ENCODE peak calls at places on chromosomes 11 and 22, in nine cellular contexts. D, A, Q, T, B, H, M, E and J are unnamed samples.

GRCh38 chr22:47392729-47393128 is 630.3 kb downstream of the TBC1D22A start:
- DNase-seq in D (no peak), A (no peak), Q (no peak), T (no peak), B (no peak), H (no peak), M (no peak), E (no peak), J (no peak)

GRCh38 chr11:82536706-82537105 is 197.0 kb downstream of the FAM181B start:
- DNase-seq in D (no peak), A (no peak), Q (no peak), T (no peak), B (no peak), H (peak; percentile 78), M (no peak), E (no peak), J (no peak)

GRCh38 chr11:60988658-60989057 is 17.2 kb downstream of the CD6 start:
- DNase-seq in D (no peak), A (no peak), Q (no peak), T (no peak), B (no peak), H (no peak), M (no peak), E (no peak), J (no peak)

GRCh38 chr11:2521681-2522630 is 77.1 kb downstream of the KCNQ1 start:
- DNase-seq in D (no peak), A (no peak), Q (peak; percentile 22), T (no peak), B (peak; percentile 2), H (no peak), M (peak; percentile 11), E (no peak), J (no peak)

GRCh38 chr11:65382804-65383368 is 440 bp upstream of the SLC25A45 start:
- DNase-seq in D (peak; percentile 13), A (no peak), Q (no peak), T (no peak), B (no peak), H (no peak), M (peak; percentile 94), E (peak; percentile 72), J (no peak)

GRCh38 chr11:65355776-65356393 is 1.3 kb downstream of the TIGD3 start:
- DNase-seq in D (peak; percentile 48), A (no peak), Q (peak; percentile 71), T (no peak), B (peak; percentile 39), H (peak; percentile 26), M (no peak), E (no peak), J (no peak)

GRCh38 chr22:44887941-44888366 is 121.9 kb downstream of the PHF21B start:
- DNase-seq in D (no peak), A (no peak), Q (no peak), T (no peak), B (no peak), H (no peak), M (no peak), E (no peak), J (no peak)

GRCh38 chr11:75403037-75403436 is 3.7 kb downstream of the RPS3 start:
- DNase-seq in D (no peak), A (no peak), Q (no peak), T (no peak), B (no peak), H (no peak), M (no peak), E (no peak), J (no peak)

GRCh38 chr11:43818220-43818619 is 62.4 kb upstream of the ALKBH3 start:
- DNase-seq in D (no peak), A (no peak), Q (no peak), T (no peak), B (no peak), H (peak; percentile 99), M (no peak), E (no peak), J (no peak)

GRCh38 chr22:24968066-24968561 is 15.6 kb downstream of the KIAA1671 start:
- DNase-seq in D (peak; percentile 32), A (no peak), Q (no peak), T (no peak), B (no peak), H (peak; percentile 53), M (peak; percentile 82), E (no peak), J (no peak)

GRCh38 chr11:121563900-121564822 is 111.4 kb upstream of the SORL1-AS1 start:
- DNase-seq in D (no peak), A (no peak), Q (no peak), T (no peak), B (no peak), H (no peak), M (no peak), E (no peak), J (no peak)

GRCh38 chr11:2509481-2510001 is 64.7 kb downstream of the KCNQ1 start:
- DNase-seq in D (no peak), A (peak; percentile 1), Q (peak; percentile 80), T (no peak), B (peak; percentile 7), H (no peak), M (peak; percentile 13), E (no peak), J (no peak)

GRCh38 chr11:93766504-93766903 is 17.6 kb upstream of the MED17 start:
- DNase-seq in D (no peak), A (no peak), Q (no peak), T (no peak), B (no peak), H (peak; percentile 10), M (no peak), E (no peak), J (no peak)

GRCh38 chr11:29161216-29161615 is 855.6 kb downstream of the KCNA4 start:
- DNase-seq in D (no peak), A (no peak), Q (no peak), T (peak; percentile 10), B (no peak), H (peak; percentile 70), M (no peak), E (no peak), J (no peak)

GRCh38 chr11:73322111-73322985 is 14.3 kb downstream of the ARHGEF17 start:
- DNase-seq in D (no peak), A (no peak), Q (no peak), T (peak; percentile 75), B (no peak), H (no peak), M (no peak), E (no peak), J (no peak)

GRCh38 chr11:72589802-72590761 is 84.1 kb downstream of the PDE2A start:
- DNase-seq in D (peak; percentile 5), A (no peak), Q (peak; percentile 57), T (peak; percentile 39), B (no peak), H (peak; percentile 35), M (no peak), E (no peak), J (peak; percentile 65)

GRCh38 chr11:117309310-117309709 is 6.7 kb downstream of the BACE1 start:
- DNase-seq in D (no peak), A (no peak), Q (no peak), T (no peak), B (no peak), H (no peak), M (no peak), E (no peak), J (no peak)

GRCh38 chr11:65065898-65066297 is 7.5 kb upstream of the NAALADL1 start:
- DNase-seq in D (no peak), A (no peak), Q (no peak), T (no peak), B (no peak), H (no peak), M (no peak), E (no peak), J (no peak)

GRCh38 chr11:110951041-110951440 is 238.8 kb upstream of the ARHGAP20 start:
- DNase-seq in D (no peak), A (no peak), Q (no peak), T (no peak), B (no peak), H (no peak), M (no peak), E (no peak), J (no peak)

GRCh38 chr22:21009638-21010425 is 5.1 kb upstream of the P2RX6 start:
- DNase-seq in D (peak; percentile 33), A (no peak), Q (no peak), T (peak; percentile 68), B (no peak), H (peak; percentile 54), M (no peak), E (no peak), J (no peak)

GRCh38 chr22:23548501-23549197 is 31.4 kb downstream of the IGLL1 start:
- DNase-seq in D (no peak), A (no peak), Q (no peak), T (no peak), B (no peak), H (no peak), M (no peak), E (no peak), J (no peak)

GRCh38 chr22:41925783-41926460 is 684 bp downstream of the TNFRSF13C start:
- DNase-seq in D (peak; percentile 24), A (no peak), Q (peak; percentile 79), T (peak; percentile 72), B (no peak), H (no peak), M (no peak), E (peak; percentile 32), J (peak; percentile 76)

GRCh38 chr11:68122936-68123539 is 1.9 kb upstream of the CHKA start:
- DNase-seq in D (no peak), A (no peak), Q (peak; percentile 67), T (no peak), B (no peak), H (no peak), M (no peak), E (no peak), J (no peak)

GRCh38 chr11:133386852-133387251 is 145.4 kb downstream of the OPCML start:
- DNase-seq in D (no peak), A (no peak), Q (no peak), T (no peak), B (no peak), H (no peak), M (no peak), E (no peak), J (no peak)

GRCh38 chr11:45133871-45134270 is 12.6 kb upstream of the PRDM11 start:
- DNase-seq in D (no peak), A (no peak), Q (no peak), T (no peak), B (no peak), H (peak; percentile 28), M (no peak), E (no peak), J (no peak)

GRCh38 chr22:17712441-17712840 is 61.8 kb downstream of the BID start:
- DNase-seq in D (peak; percentile 23), A (no peak), Q (no peak), T (peak; percentile 31), B (no peak), H (peak; percentile 59), M (no peak), E (no peak), J (no peak)

GRCh38 chr11:25119416-25119815 is 622.6 kb downstream of the LUZP2 start:
- DNase-seq in D (no peak), A (no peak), Q (no peak), T (no peak), B (no peak), H (no peak), M (no peak), E (no peak), J (no peak)

GRCh38 chr11:129828301-129828836 is 12.7 kb downstream of the TMEM45B start:
- DNase-seq in D (no peak), A (no peak), Q (no peak), T (peak; percentile 31), B (no peak), H (peak; percentile 95), M (no peak), E (peak; percentile 52), J (no peak)

GRCh38 chr11:96755209-96755608 is 365.4 kb downstream of the JRKL start:
- DNase-seq in D (no peak), A (no peak), Q (no peak), T (no peak), B (no peak), H (no peak), M (no peak), E (no peak), J (no peak)

GRCh38 chr11:119700536-119701346 is 28.3 kb downstream of the NECTIN1 start:
- DNase-seq in D (no peak), A (no peak), Q (no peak), T (no peak), B (no peak), H (peak; percentile 91), M (no peak), E (no peak), J (no peak)

GRCh38 chr11:133180201-133180600 is 352.1 kb downstream of the OPCML start:
- DNase-seq in D (no peak), A (no peak), Q (no peak), T (no peak), B (no peak), H (no peak), M (no peak), E (no peak), J (no peak)